ENCODE peak calls at places on chromosome 22, in four cellular contexts. One of them, this sample, is unnamed. For H3K9me3, the result is how much of the 10 kb centered on the place peaks cover.

GRCh38 chr22:46465793-46466192 is 71.6 kb downstream of the CELSR1 start:
- DNase-seq in CD8-positive, alpha-beta T cell: no peak
- DNase-seq in upper lobe of right lung: peak
- DNase-seq in Caco-2: no peak
- DNase-seq in this sample: no peak

GRCh38 chr22:22180738-22181514 is 63.7 kb upstream of the VPREB1 start:
- DNase-seq in CD8-positive, alpha-beta T cell: no peak
- DNase-seq in Caco-2: no peak
- DNase-seq in upper lobe of right lung: no peak
- DNase-seq in this sample: no peak

GRCh38 chr22:44337658-44338004 is 24.9 kb upstream of the SHISAL1 start:
- DNase-seq in Caco-2: no peak
- DNase-seq in CD8-positive, alpha-beta T cell: no peak
- DNase-seq in upper lobe of right lung: no peak
- DNase-seq in this sample: peak

GRCh38 chr22:32469799-32470212 is 4.8 kb upstream of the FBXO7 start:
- DNase-seq in upper lobe of right lung: no peak
- DNase-seq in CD8-positive, alpha-beta T cell: no peak
- DNase-seq in Caco-2: no peak
- DNase-seq in this sample: no peak

GRCh38 chr22:21861856-21862255 is 5.6 kb downstream of the MAPK1 start:
- DNase-seq in CD8-positive, alpha-beta T cell: no peak
- DNase-seq in Caco-2: no peak
- DNase-seq in upper lobe of right lung: no peak
- DNase-seq in this sample: no peak

GRCh38 chr22:42444060-42444904 is 12.1 kb upstream of the NFAM1 start:
- DNase-seq in upper lobe of right lung: peak
- DNase-seq in CD8-positive, alpha-beta T cell: peak
- DNase-seq in Caco-2: peak
- DNase-seq in this sample: peak

GRCh38 chr22:25942989-25943411 is 201.0 kb downstream of the MYO18B start:
- DNase-seq in Caco-2: no peak
- DNase-seq in upper lobe of right lung: no peak
- DNase-seq in CD8-positive, alpha-beta T cell: no peak
- DNase-seq in this sample: no peak

GRCh38 chr22:17829691-17830040 is 55.4 kb upstream of the BID start:
- DNase-seq in upper lobe of right lung: no peak
- DNase-seq in CD8-positive, alpha-beta T cell: no peak
- DNase-seq in Caco-2: no peak
- DNase-seq in this sample: no peak

GRCh38 chr22:24985824-24986214 is 33.3 kb downstream of the KIAA1671 start:
- DNase-seq in upper lobe of right lung: no peak
- DNase-seq in Caco-2: no peak
- DNase-seq in CD8-positive, alpha-beta T cell: no peak
- DNase-seq in this sample: no peak

GRCh38 chr22:40529817-40530216 is 106.7 kb downstream of the MRTFA start:
- DNase-seq in CD8-positive, alpha-beta T cell: no peak
- DNase-seq in Caco-2: no peak
- DNase-seq in upper lobe of right lung: no peak
- DNase-seq in this sample: no peak

GRCh38 chr22:20025401-20026203 is 4.7 kb downstream of the TANGO2 start:
- DNase-seq in upper lobe of right lung: no peak
- DNase-seq in Caco-2: no peak
- DNase-seq in CD8-positive, alpha-beta T cell: no peak
- DNase-seq in this sample: no peak

GRCh38 chr22:46119729-46120419 is 30.5 kb upstream of the PPARA start:
- DNase-seq in Caco-2: no peak
- DNase-seq in upper lobe of right lung: no peak
- DNase-seq in CD8-positive, alpha-beta T cell: no peak
- DNase-seq in this sample: no peak

GRCh38 chr22:30609260-30610185 is 2.5 kb downstream of the TCN2 start:
- DNase-seq in Caco-2: peak
- DNase-seq in upper lobe of right lung: no peak
- DNase-seq in CD8-positive, alpha-beta T cell: no peak
- DNase-seq in this sample: no peak

GRCh38 chr22:40241200-40241763 is 63.6 kb downstream of the TNRC6B start:
- DNase-seq in Caco-2: no peak
- DNase-seq in CD8-positive, alpha-beta T cell: no peak
- DNase-seq in upper lobe of right lung: no peak
- DNase-seq in this sample: no peak

GRCh38 chr22:46064236-46064965 is 85.9 kb upstream of the PPARA start:
- DNase-seq in Caco-2: no peak
- DNase-seq in CD8-positive, alpha-beta T cell: no peak
- DNase-seq in upper lobe of right lung: peak
- DNase-seq in this sample: no peak

GRCh38 chr22:45584621-45585436 is 82.1 kb downstream of the FBLN1 start:
- DNase-seq in Caco-2: no peak
- DNase-seq in upper lobe of right lung: no peak
- DNase-seq in CD8-positive, alpha-beta T cell: no peak
- DNase-seq in this sample: no peak

GRCh38 chr22:31561238-31561887 is 65.0 kb downstream of the SFI1 start:
- DNase-seq in Caco-2: peak
- DNase-seq in CD8-positive, alpha-beta T cell: peak
- DNase-seq in upper lobe of right lung: peak
- DNase-seq in this sample: peak

GRCh38 chr22:29983296-29983917 is 96.9 kb upstream of the HORMAD2 start:
- DNase-seq in CD8-positive, alpha-beta T cell: no peak
- DNase-seq in upper lobe of right lung: no peak
- DNase-seq in Caco-2: no peak
- DNase-seq in this sample: no peak

GRCh38 chr22:17228725-17229126 is 9.5 kb upstream of the ADA2 start:
- DNase-seq in Caco-2: peak
- DNase-seq in upper lobe of right lung: no peak
- DNase-seq in CD8-positive, alpha-beta T cell: no peak
- DNase-seq in this sample: no peak

GRCh38 chr22:20550851-20551744 is 43.7 kb downstream of the MED15 start:
- DNase-seq in CD8-positive, alpha-beta T cell: peak
- DNase-seq in Caco-2: no peak
- DNase-seq in upper lobe of right lung: no peak
- DNase-seq in this sample: no peak

GRCh38 chr22:43829448-43829821 is 17.3 kb upstream of the EFCAB6 start:
- DNase-seq in upper lobe of right lung: peak
- DNase-seq in CD8-positive, alpha-beta T cell: no peak
- DNase-seq in Caco-2: no peak
- DNase-seq in this sample: no peak

GRCh38 chr22:44336962-44337657 is 24.4 kb upstream of the SHISAL1 start:
- DNase-seq in upper lobe of right lung: no peak
- DNase-seq in Caco-2: no peak
- DNase-seq in CD8-positive, alpha-beta T cell: no peak
- DNase-seq in this sample: no peak

GRCh38 chr22:44020981-44021380 is 3.1 kb upstream of the PARVB start:
- DNase-seq in Caco-2: no peak
- DNase-seq in upper lobe of right lung: no peak
- DNase-seq in CD8-positive, alpha-beta T cell: no peak
- DNase-seq in this sample: no peak

GRCh38 chr22:25363474-25363873 is 144.0 kb downstream of the CRYBB2 start:
- DNase-seq in CD8-positive, alpha-beta T cell: no peak
- DNase-seq in Caco-2: no peak
- DNase-seq in upper lobe of right lung: peak
- DNase-seq in this sample: no peak

GRCh38 chr22:45886502-45886901 is 90.5 kb downstream of the WNT7B start:
- DNase-seq in CD8-positive, alpha-beta T cell: no peak
- DNase-seq in upper lobe of right lung: peak
- DNase-seq in Caco-2: no peak
- DNase-seq in this sample: no peak

GRCh38 chr22:50627452-50627913 is 469 bp downstream of the ARSA start:
- DNase-seq in CD8-positive, alpha-beta T cell: peak
- DNase-seq in Caco-2: peak
- DNase-seq in upper lobe of right lung: no peak
- DNase-seq in this sample: no peak

GRCh38 chr22:25403752-25404471 is 160.6 kb upstream of the GRK3 start:
- DNase-seq in CD8-positive, alpha-beta T cell: no peak
- DNase-seq in Caco-2: peak
- DNase-seq in upper lobe of right lung: no peak
- DNase-seq in this sample: peak

GRCh38 chr22:19120829-19121630 is 1.2 kb downstream of the DGCR2 start:
- DNase-seq in Caco-2: peak
- DNase-seq in CD8-positive, alpha-beta T cell: no peak
- DNase-seq in upper lobe of right lung: peak
- DNase-seq in this sample: no peak

GRCh38 chr22:33620085-33620484 is 300.2 kb downstream of the LARGE1 start:
- DNase-seq in CD8-positive, alpha-beta T cell: no peak
- DNase-seq in Caco-2: no peak
- DNase-seq in upper lobe of right lung: no peak
- DNase-seq in this sample: no peak

GRCh38 chr22:19179472-19180048 is 1.0 kb upstream of the SLC25A1 start:
- DNase-seq in CD8-positive, alpha-beta T cell: peak
- DNase-seq in Caco-2: peak
- DNase-seq in upper lobe of right lung: peak
- DNase-seq in this sample: peak

GRCh38 chr22:23262474-23263332 is 82.4 kb downstream of the BCR start:
- DNase-seq in CD8-positive, alpha-beta T cell: no peak
- DNase-seq in upper lobe of right lung: no peak
- DNase-seq in Caco-2: no peak
- DNase-seq in this sample: no peak

GRCh38 chr22:42367980-42368378 is 64.2 kb downstream of the NFAM1 start:
- DNase-seq in Caco-2: no peak
- DNase-seq in CD8-positive, alpha-beta T cell: no peak
- DNase-seq in upper lobe of right lung: no peak
- DNase-seq in this sample: no peak

GRCh38 chr22:43521716-43522115 is 109.9 kb downstream of the MPPED1 start:
- DNase-seq in Caco-2: no peak
- DNase-seq in CD8-positive, alpha-beta T cell: no peak
- DNase-seq in upper lobe of right lung: no peak
- DNase-seq in this sample: no peak

GRCh38 chr22:24043957-24044356 is 32.9 kb downstream of the CABIN1 start:
- DNase-seq in Caco-2: no peak
- DNase-seq in CD8-positive, alpha-beta T cell: no peak
- DNase-seq in upper lobe of right lung: no peak
- DNase-seq in this sample: no peak

GRCh38 chr22:19691721-19692341 is 22.5 kb upstream of the SEPTIN5 start:
- DNase-seq in CD8-positive, alpha-beta T cell: no peak
- DNase-seq in upper lobe of right lung: peak
- DNase-seq in Caco-2: peak
- DNase-seq in this sample: no peak

GRCh38 chr22:25880524-25880923 is 138.5 kb downstream of the MYO18B start:
- DNase-seq in CD8-positive, alpha-beta T cell: no peak
- DNase-seq in upper lobe of right lung: no peak
- DNase-seq in Caco-2: no peak
- DNase-seq in this sample: no peak

GRCh38 chr22:48099671-48100070 is 1337.2 kb downstream of the TBC1D22A start:
- DNase-seq in upper lobe of right lung: peak
- DNase-seq in Caco-2: no peak
- DNase-seq in CD8-positive, alpha-beta T cell: no peak
- DNase-seq in this sample: no peak
- H3K9me3 ChIP-seq in upper lobe of right lung: under half
- H3K9me3 ChIP-seq in Caco-2: under half
- H3K9me3 ChIP-seq in CD8-positive, alpha-beta T cell: under half
- H3K9me3 ChIP-seq in this sample: under half

GRCh38 chr22:47474464-47474863 is 712.0 kb downstream of the TBC1D22A start:
- DNase-seq in Caco-2: no peak
- DNase-seq in CD8-positive, alpha-beta T cell: no peak
- DNase-seq in upper lobe of right lung: no peak
- DNase-seq in this sample: no peak
- H3K9me3 ChIP-seq in Caco-2: under half
- H3K9me3 ChIP-seq in CD8-positive, alpha-beta T cell: under half
- H3K9me3 ChIP-seq in upper lobe of right lung: under half
- H3K9me3 ChIP-seq in this sample: under half

GRCh38 chr22:28430656-28431055 is 249.0 kb downstream of the TTC28 start:
- DNase-seq in CD8-positive, alpha-beta T cell: no peak
- DNase-seq in upper lobe of right lung: no peak
- DNase-seq in Caco-2: no peak
- DNase-seq in this sample: no peak
- H3K9me3 ChIP-seq in CD8-positive, alpha-beta T cell: under half
- H3K9me3 ChIP-seq in upper lobe of right lung: under half
- H3K9me3 ChIP-seq in Caco-2: under half
- H3K9me3 ChIP-seq in this sample: under half

GRCh38 chr22:27241430-27242110 is 560.0 kb downstream of the MN1 start:
- DNase-seq in CD8-positive, alpha-beta T cell: no peak
- DNase-seq in upper lobe of right lung: no peak
- DNase-seq in Caco-2: no peak
- DNase-seq in this sample: no peak

GRCh38 chr22:27242917-27243589 is 558.5 kb downstream of the MN1 start:
- DNase-seq in Caco-2: peak
- DNase-seq in CD8-positive, alpha-beta T cell: no peak
- DNase-seq in upper lobe of right lung: no peak
- DNase-seq in this sample: no peak

GRCh38 chr22:27244328-27244727 is 557.2 kb downstream of the MN1 start:
- DNase-seq in Caco-2: no peak
- DNase-seq in CD8-positive, alpha-beta T cell: no peak
- DNase-seq in upper lobe of right lung: no peak
- DNase-seq in this sample: no peak

GRCh38 chr22:27242111-27242436 is 559.5 kb downstream of the MN1 start:
- DNase-seq in upper lobe of right lung: no peak
- DNase-seq in Caco-2: peak
- DNase-seq in CD8-positive, alpha-beta T cell: no peak
- DNase-seq in this sample: no peak

DNA sequence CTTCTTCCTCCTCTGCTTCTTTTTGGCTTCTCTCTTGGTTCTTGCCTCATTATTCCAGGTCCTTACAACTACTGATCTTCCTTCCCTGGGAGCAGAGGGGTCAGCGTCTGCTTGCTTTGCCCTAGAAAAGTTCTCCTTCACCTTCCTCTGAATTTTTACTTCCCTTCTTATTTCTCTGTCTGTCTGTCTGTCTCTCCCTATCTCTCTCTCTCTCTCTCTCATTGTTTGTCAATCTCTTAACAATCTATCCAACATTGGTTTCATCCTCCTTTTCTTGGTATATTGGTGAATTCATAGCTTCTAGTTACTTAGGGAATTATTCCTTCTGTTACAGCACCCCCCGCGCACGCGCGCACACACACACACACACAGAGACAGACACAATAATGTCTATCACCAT is 559.1 kb downstream of the MN1 start:
- DNase-seq in Caco-2: no peak
- DNase-seq in upper lobe of right lung: no peak
- DNase-seq in CD8-positive, alpha-beta T cell: no peak
- DNase-seq in this sample: no peak
- H3K9me3 ChIP-seq in Caco-2: under half
- H3K9me3 ChIP-seq in upper lobe of right lung: under half
- H3K9me3 ChIP-seq in CD8-positive, alpha-beta T cell: under half
- H3K9me3 ChIP-seq in this sample: under half

DNA sequence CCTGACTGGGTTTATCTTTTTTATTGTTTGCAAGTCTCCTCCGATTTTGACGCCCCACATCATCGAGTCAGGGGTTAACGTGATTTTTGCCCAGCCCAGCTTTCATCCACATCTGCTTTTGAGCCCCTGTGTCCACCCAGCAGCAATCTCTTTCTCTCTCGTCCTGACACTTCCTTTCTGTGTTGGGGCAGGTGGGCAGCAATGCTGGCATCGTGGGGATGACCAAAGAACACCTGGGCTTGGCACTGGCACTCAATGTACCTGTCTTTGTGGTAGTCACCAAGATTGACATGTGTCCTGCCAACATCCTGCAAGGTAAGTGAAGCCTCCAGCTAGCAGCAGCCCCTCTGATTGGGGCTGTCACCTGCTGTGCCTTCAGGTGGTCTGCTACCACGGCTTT is 15.8 kb downstream of the GTPBP1 start:
- DNase-seq in CD8-positive, alpha-beta T cell: no peak
- DNase-seq in upper lobe of right lung: no peak
- DNase-seq in Caco-2: no peak
- DNase-seq in this sample: no peak
- H3K9me3 ChIP-seq in CD8-positive, alpha-beta T cell: under half
- H3K9me3 ChIP-seq in upper lobe of right lung: under half
- H3K9me3 ChIP-seq in Caco-2: under half
- H3K9me3 ChIP-seq in this sample: under half

This sample was measured in HAP-1.